ENCODE peak calls at places on chromosomes 13 and 19, in four cellular contexts. B is effector memory CD4-positive, alpha-beta T cell; D is left ventricle myocardium inferior; X is ascending aorta. G is an unnamed sample. For H3K27me3, the result is how much of the 10 kb centered on the place peaks cover.

GRCh38 chr13:55160911-55161310 is 1979.8 kb upstream of the PRR20A start:
- DNase-seq in D (no peak), B (no peak), X (no peak), G (no peak)

GRCh38 chr13:90498096-90498495 is 849.4 kb upstream of the MIR17HG start:
- DNase-seq in X (no peak), D (no peak), B (no peak), G (no peak)

GRCh38 chr13:74250738-74251190 is 116.6 kb upstream of the KLF12 start:
- DNase-seq in X (no peak), D (no peak), B (no peak), G (no peak)

GRCh38 chr19:14103310-14103709 is 12.8 kb upstream of the SAMD1 start:
- DNase-seq in X (no peak), B (no peak), D (no peak), G (no peak)

GRCh38 chr19:56066152-56067023 is 54.7 kb downstream of the ZNF787 start:
- DNase-seq in X (no peak), B (peak), D (peak), G (peak)

GRCh38 chr13:26548251-26548765 is 9.2 kb upstream of the WASF3 start:
- DNase-seq in D (no peak), X (no peak), B (no peak), G (no peak)

GRCh38 chr19:459724-460511 is 915 bp downstream of the SHC2 start:
- DNase-seq in B (no peak), X (no peak), D (peak), G (no peak)

GRCh38 chr13:39321578-39321977 is 281.4 kb downstream of the LHFPL6 start:
- DNase-seq in X (no peak), B (no peak), D (no peak), G (no peak)

GRCh38 chr19:43704002-43704705 is 11.7 kb upstream of the IRGC start:
- DNase-seq in X (no peak), B (no peak), D (no peak), G (no peak)

GRCh38 chr13:98476106-98476505 is 100.8 kb downstream of the STK24 start:
- DNase-seq in D (no peak), B (peak), X (no peak), G (no peak)

GRCh38 chr19:2912306-2912705 is 11.6 kb downstream of the ZNF57 start:
- DNase-seq in D (no peak), B (no peak), X (no peak), G (no peak)

GRCh38 chr19:46296722-46297431 is at the start of gene HIF3A:
- DNase-seq in B (no peak), D (peak), X (peak), G (no peak)

GRCh38 chr13:99657848-99658265 is 156.6 kb downstream of the TM9SF2 start:
- DNase-seq in B (no peak), D (peak), X (no peak), G (peak)

GRCh38 chr19:3224346-3225325 is at the start of gene CELF5:
- DNase-seq in X (no peak), B (peak), D (peak), G (peak)

GRCh38 chr13:66462187-66462586 is 767.9 kb downstream of the PCDH9 start:
- DNase-seq in B (no peak), X (no peak), D (no peak), G (no peak)

GRCh38 chr13:106038752-106039151 is 496.7 kb downstream of the EFNB2 start:
- DNase-seq in X (no peak), B (no peak), D (no peak), G (no peak)

GRCh38 chr19:19817357-19817756 is 4.2 kb downstream of the ZNF506 start:
- DNase-seq in B (peak), D (no peak), X (no peak), G (peak)

GRCh38 chr13:24097667-24098066 is 62.9 kb upstream of the SPATA13 start:
- DNase-seq in X (no peak), D (no peak), B (no peak), G (peak)

GRCh38 chr19:10858204-10858828 is 10.1 kb downstream of the C19orf38 start:
- DNase-seq in D (no peak), B (no peak), X (no peak), G (no peak)

GRCh38 chr13:40987606-40988280 is 31.4 kb downstream of the ELF1 start:
- DNase-seq in D (no peak), B (no peak), X (no peak), G (no peak)

GRCh38 chr19:1001538-1002166 is 1.4 kb downstream of the GRIN3B start:
- DNase-seq in B (peak), D (no peak), X (no peak), G (peak)

GRCh38 chr13:95137096-95137495 is 164.2 kb downstream of the ABCC4 start:
- DNase-seq in B (no peak), X (no peak), D (no peak), G (no peak)

GRCh38 chr13:96935971-96936370 is 58.3 kb downstream of the OXGR1 start:
- DNase-seq in X (no peak), D (no peak), B (no peak), G (no peak)

GRCh38 chr19:10718205-10719196 is 622 bp downstream of the DNM2 start:
- DNase-seq in B (peak), D (peak), X (no peak), G (no peak)

GRCh38 chr13:70668983-70669382 is 560.7 kb upstream of the KLHL1 start:
- DNase-seq in D (no peak), B (no peak), X (no peak), G (no peak)

GRCh38 chr19:23946569-23946968 is 31.9 kb downstream of the ZNF726 start:
- DNase-seq in B (no peak), D (no peak), X (no peak), G (no peak)

GRCh38 chr13:40440990-40441820 is 225.2 kb downstream of the FOXO1 start:
- DNase-seq in X (no peak), D (peak), B (no peak), G (no peak)

GRCh38 chr19:3315676-3315973 is 50.8 kb upstream of the NFIC start:
- DNase-seq in X (no peak), D (no peak), B (no peak), G (no peak)

GRCh38 chr19:16204005-16204294 is 6.2 kb downstream of the AP1M1 start:
- DNase-seq in X (no peak), B (no peak), D (no peak), G (no peak)

DNA sequence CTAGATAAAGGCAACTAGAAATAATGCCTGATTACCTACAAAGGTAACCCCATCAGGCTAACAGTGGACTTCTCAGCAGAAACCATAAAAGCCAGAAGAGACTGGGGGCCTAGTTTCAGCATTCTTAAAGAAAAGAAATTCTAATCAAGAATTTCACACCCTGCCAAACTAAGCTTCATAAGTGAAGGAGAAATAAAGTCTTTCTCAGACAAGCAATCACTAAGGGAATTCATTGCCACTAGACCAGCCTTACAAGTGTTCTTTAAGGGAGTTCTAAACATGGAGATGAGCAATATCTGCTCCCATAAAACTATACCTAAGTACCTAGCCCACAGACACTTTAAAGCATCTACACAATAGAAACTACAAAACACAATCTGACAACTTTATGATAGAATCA is 823.5 kb downstream of the PCDH17 start:
- DNase-seq in D (no peak), X (no peak), B (no peak), G (no peak)
- H3K27ac ChIP-seq in D (no peak), X (no peak), B (no peak), G (no peak)

DNA sequence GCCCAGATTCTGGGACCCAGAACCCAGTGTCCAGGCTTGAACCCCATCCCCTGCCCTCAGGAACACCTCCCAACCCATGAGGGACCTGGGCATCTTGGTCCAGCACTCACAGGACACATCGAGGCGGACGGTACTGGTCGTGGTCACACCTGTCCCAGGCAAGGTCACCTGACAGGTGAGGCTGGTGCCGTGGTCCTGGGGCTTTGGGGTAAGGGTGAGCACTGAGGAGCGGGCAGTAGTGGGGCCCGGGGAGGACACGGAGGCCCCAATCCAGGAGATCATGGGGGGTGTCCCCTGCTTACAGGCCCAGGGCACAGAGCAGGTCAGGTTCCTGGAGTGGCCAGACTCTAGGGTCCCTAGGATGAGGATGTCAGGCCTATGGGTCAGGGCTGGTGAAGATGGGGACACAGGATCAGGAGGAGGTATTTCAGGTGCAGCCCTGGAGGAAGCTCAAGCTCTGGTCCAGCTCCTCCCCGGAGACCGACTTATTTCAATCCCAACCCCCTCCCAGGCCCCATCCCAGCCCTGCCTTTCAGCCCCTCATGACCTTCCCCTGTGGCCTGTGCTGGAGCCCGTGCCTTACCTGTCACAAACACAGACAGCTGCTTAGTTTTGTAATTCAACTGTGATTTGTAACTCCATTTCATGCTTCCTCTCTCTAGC is 772 bp downstream of the SIGLEC8 start:
- DNase-seq in D (no peak), B (no peak), X (no peak), G (no peak)
- H3K4me3 ChIP-seq in D (no peak), B (no peak), X (no peak), G (no peak)

GRCh38 chr13:110382229-110382628 is 75.1 kb downstream of the COL4A2 start:
- DNase-seq in D (no peak), B (no peak), X (no peak), G (no peak)
- H3K27me3 ChIP-seq in D (under half), B (under half), X (under half), G (under half)

DNA sequence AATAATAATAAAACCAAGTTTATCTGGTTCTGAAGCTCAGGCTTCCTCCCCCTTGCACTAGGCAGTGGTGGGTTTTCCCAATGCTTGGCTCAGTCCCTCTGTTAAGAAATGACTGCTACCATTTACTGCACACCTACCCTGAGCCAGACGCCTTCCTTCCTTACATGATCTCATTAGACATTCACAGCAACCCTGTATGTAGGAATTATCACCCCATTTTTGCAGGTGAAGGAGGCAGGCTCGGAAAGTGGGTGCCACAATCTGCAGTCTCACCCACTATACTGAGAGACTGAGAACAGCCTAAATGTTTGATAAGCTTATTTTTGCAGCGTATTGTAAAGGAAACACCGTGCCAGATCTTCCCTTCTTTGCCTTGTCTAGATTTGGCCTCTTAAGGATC is 18.3 kb upstream of the CACNG8 start:
- DNase-seq in B (no peak), D (no peak), X (no peak), G (no peak)
- H3K27ac ChIP-seq in B (no peak), D (no peak), X (no peak), G (no peak)

GRCh38 chr19:41546386-41546789 is 29.6 kb upstream of the CEACAM21 start:
- DNase-seq in B (peak), D (no peak), X (no peak), G (no peak)

GRCh38 chr19:41547569-41547968 is 28.4 kb upstream of the CEACAM21 start:
- DNase-seq in B (no peak), D (no peak), X (no peak), G (no peak)

GRCh38 chr19:41543582-41543981 is 32.4 kb upstream of the CEACAM21 start:
- DNase-seq in X (no peak), B (no peak), D (no peak), G (no peak)

GRCh38 chr19:41548047-41548446 is 27.9 kb upstream of the CEACAM21 start:
- DNase-seq in B (no peak), D (no peak), X (no peak), G (no peak)

GRCh38 chr19:41545547-41545946 is 30.4 kb upstream of the CEACAM21 start:
- DNase-seq in B (no peak), X (no peak), D (no peak), G (no peak)
- H3K4me3 ChIP-seq in B (peak), X (no peak), D (no peak), G (no peak)

GRCh38 chr13:109857325-109857724 is 70.9 kb upstream of the IRS2 start:
- DNase-seq in X (no peak), D (no peak), B (no peak), G (no peak)

GRCh38 chr13:109856350-109856749 is 70.0 kb upstream of the IRS2 start:
- DNase-seq in X (no peak), B (no peak), D (no peak), G (no peak)

GRCh38 chr13:109858319-109858718 is 71.9 kb upstream of the IRS2 start:
- DNase-seq in B (no peak), X (no peak), D (no peak), G (no peak)

GRCh38 chr13:109859216-109859835 is 72.9 kb upstream of the IRS2 start:
- DNase-seq in B (no peak), X (no peak), D (no peak), G (no peak)

DNA sequence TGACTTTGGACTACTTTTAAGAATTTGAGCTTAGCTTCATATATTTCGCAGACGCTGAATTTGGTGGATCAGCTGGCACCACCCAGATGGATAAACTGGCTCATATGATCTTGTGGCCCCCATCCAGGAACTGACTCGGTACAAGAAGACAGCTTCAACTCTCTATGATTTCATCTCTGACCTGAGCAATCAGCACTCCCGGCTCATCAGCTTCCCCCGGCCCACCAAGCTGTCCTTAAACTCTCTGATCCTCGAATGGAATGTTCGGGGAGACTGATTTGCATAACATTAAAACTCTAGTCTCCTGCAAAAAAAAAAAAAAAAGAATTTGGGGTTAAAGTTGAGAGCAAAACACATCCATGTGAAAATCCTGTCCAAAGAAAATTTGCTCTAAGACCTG is 71.4 kb upstream of the IRS2 start:
- DNase-seq in B (no peak), X (no peak), D (no peak), G (no peak)
- H3K27me3 ChIP-seq in B (under half), X (under half), D (under half), G (under half)

GRCh38 chr19:48751835-48752510 is 468 bp downstream of the FUT1 start:
- DNase-seq in X (no peak), B (no peak), D (no peak), G (no peak)
- H3K27ac ChIP-seq in X (no peak), B (no peak), D (peak), G (no peak)

GRCh38 chr19:13100871-13101589 is 1.6 kb downstream of the LYL1 start:
- DNase-seq in D (no peak), X (no peak), B (no peak), G (no peak)
- H3K4me3 ChIP-seq in D (peak), X (no peak), B (peak), G (peak)

DNA sequence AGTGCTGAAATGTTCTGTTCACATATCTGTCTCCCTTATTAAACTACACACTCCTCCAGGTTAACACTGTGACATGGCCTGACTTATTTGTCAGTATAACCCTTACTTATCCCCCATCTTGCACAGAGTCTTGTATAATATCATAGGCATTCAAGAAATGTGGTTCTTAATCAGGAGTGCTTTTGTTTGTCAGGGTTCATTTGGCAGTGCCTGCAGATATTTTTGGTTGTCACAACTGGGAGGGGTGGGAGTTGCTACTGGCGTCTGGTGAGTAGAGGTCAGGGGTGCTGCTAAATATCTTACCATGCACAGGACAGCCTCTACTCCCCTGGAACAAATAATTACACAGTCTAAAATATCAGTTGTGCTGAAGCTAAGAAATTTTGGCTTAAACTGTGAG is 20.4 kb upstream of the OBI1 start:
- DNase-seq in X (no peak), B (no peak), D (no peak), G (no peak)
- H3K27me3 ChIP-seq in X (under half), B (under half), D (under half), G (under half)

DNA sequence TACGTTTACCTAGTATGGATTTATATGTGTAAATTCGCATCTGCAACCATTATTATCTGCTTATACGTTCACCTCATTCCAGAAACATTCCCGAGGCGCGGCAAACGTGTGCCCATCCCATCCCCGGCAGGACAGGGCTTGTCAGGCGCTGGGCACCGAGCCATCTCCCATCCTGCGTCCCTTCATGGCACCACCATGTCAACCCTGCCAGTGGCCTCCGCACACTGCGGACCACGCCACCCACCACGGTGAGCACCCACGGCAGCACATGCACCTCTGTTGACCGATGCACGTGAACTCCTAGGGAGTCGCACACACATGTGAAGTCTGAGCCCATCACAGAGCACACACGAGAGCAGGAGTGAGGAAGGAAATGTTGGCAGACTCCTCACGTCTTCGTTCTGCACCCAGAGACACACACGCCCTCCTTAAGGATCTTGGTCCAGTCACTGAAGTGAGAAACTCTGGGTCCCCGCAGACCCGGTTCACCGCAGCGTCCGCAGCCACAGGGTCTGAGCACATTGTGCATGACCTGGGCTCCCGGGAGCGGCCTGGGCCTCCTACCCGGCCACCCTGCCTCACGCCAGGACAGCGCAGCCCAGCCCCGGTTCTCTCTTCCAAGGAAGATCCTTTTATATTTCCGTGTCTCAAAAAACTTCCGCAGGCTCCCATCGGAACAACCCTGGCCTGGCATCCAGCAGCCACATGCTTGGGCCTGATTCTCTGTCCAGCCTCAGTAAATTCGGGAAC is 68.4 kb upstream of the C13orf46 start:
- DNase-seq in B (no peak), D (no peak), X (no peak), G (no peak)
- H3K27ac ChIP-seq in B (no peak), D (no peak), X (no peak), G (no peak)